ENCODE peak calls at places on chromosomes 4 and X, in seven cellular contexts. S is brain microvascular endothelial cell, Q is ovary, Y is fibroblast of villous mesenchyme, V is tibial nerve, O is fibroblast of lung, N is GM06990. C is an unnamed sample.

GRCh38 chrX:145751943-145752342 is 65.7 kb upstream of the SLITRK2 start:
- DNase-seq in N (no peak), S (peak), O (peak), Q (no peak), V (no peak), Y (no peak), C (peak)

GRCh38 chr4:47668810-47669408 is 169.0 kb downstream of the CORIN start:
- DNase-seq in O (peak), Q (no peak), N (peak), V (no peak), S (peak), Y (peak), C (peak)

GRCh38 chr4:152618971-152619370 is 60.8 kb downstream of the TMEM154 start:
- DNase-seq in Q (no peak), N (no peak), V (no peak), S (no peak), Y (no peak), O (no peak), C (no peak)

GRCh38 chrX:42129541-42129940 is 206.2 kb upstream of the CASK start:
- DNase-seq in S (no peak), Y (no peak), V (no peak), N (no peak), Q (no peak), O (no peak), C (no peak)

GRCh38 chrX:111284615-111285294 is 14.5 kb upstream of the CAPN6 start:
- DNase-seq in Y (no peak), S (no peak), O (no peak), N (no peak), V (no peak), Q (no peak), C (no peak)

GRCh38 chr4:152996101-152996500 is 60.0 kb downstream of the FHDC1 start:
- DNase-seq in Q (no peak), S (no peak), Y (no peak), O (no peak), V (no peak), N (no peak), C (no peak)

GRCh38 chrX:131801911-131802310 is 221.2 kb upstream of the STK26 start:
- DNase-seq in Q (no peak), N (no peak), O (no peak), V (no peak), S (no peak), Y (peak), C (no peak)

GRCh38 chrX:22093550-22093949 is 61.4 kb downstream of the PHEX start:
- DNase-seq in S (no peak), N (no peak), Q (no peak), Y (no peak), V (no peak), O (no peak), C (peak)

GRCh38 chr4:113881256-113881655 is 98.2 kb downstream of the ARSJ start:
- DNase-seq in V (no peak), Y (peak), Q (no peak), N (no peak), O (peak), S (peak), C (peak)

GRCh38 chr4:153573881-153574807 is 108.0 kb downstream of the TMEM131L start:
- DNase-seq in Q (peak), N (peak), O (peak), S (peak), Y (peak), V (peak), C (peak)

GRCh38 chrX:37652053-37652452 is 33.5 kb upstream of the XK start:
- DNase-seq in Q (no peak), Y (no peak), V (no peak), N (no peak), S (no peak), O (no peak), C (no peak)

GRCh38 chrX:37644381-37645305 is 40.9 kb upstream of the XK start:
- DNase-seq in O (no peak), Q (no peak), V (no peak), N (no peak), S (no peak), Y (no peak), C (no peak)

GRCh38 chrX:37646254-37646653 is 39.3 kb upstream of the XK start:
- DNase-seq in Q (no peak), S (no peak), O (no peak), V (no peak), Y (no peak), N (no peak), C (no peak)
- TF ChIP-seq CTCF in Q (no peak), S (no peak), O (no peak), V (no peak), Y (peak), N (peak), C (no peak)

GRCh38 chr4:110632506-110633357 is 9.9 kb upstream of the PITX2 start:
- DNase-seq in V (no peak), O (no peak), N (no peak), Y (peak), S (no peak), Q (no peak), C (no peak)
- H3K4me3 ChIP-seq in V (peak), O (no peak), N (no peak), Y (peak), S (no peak), Q (no peak), C (no peak)

GRCh38 chrX:87299563-87300160 is 217.9 kb upstream of the KLHL4 start:
- DNase-seq in O (peak), Y (peak), N (no peak), V (no peak), S (no peak), Q (no peak), C (peak)
- TF ChIP-seq CTCF in O (no peak), Y (peak), N (peak), V (no peak), S (peak), Q (no peak), C (peak)

DNA sequence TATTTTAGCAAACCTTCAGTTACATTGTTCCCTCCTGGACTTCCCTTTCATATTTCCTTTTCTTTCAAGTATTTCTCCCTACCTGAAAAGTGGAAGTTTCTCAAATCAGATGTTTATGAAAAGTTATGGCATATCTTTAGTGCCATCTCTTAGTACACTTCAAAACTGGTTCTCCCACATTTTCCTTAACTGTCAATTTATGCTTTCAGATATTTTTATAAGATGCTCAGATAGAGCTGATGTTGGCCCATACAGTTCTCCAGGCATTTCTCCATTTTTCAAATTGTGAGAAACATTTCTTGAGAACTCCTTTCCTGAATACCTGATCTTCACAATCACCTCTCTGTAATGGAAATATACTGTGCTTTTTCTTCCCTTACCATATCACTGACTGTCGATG is 32.5 kb upstream of the AP1AR start:
- DNase-seq in S (no peak), Y (no peak), N (no peak), Q (no peak), O (no peak), V (no peak), C (no peak)
- H3K4me3 ChIP-seq in S (no peak), Y (no peak), N (no peak), Q (no peak), O (no peak), V (no peak), C (no peak)

DNA sequence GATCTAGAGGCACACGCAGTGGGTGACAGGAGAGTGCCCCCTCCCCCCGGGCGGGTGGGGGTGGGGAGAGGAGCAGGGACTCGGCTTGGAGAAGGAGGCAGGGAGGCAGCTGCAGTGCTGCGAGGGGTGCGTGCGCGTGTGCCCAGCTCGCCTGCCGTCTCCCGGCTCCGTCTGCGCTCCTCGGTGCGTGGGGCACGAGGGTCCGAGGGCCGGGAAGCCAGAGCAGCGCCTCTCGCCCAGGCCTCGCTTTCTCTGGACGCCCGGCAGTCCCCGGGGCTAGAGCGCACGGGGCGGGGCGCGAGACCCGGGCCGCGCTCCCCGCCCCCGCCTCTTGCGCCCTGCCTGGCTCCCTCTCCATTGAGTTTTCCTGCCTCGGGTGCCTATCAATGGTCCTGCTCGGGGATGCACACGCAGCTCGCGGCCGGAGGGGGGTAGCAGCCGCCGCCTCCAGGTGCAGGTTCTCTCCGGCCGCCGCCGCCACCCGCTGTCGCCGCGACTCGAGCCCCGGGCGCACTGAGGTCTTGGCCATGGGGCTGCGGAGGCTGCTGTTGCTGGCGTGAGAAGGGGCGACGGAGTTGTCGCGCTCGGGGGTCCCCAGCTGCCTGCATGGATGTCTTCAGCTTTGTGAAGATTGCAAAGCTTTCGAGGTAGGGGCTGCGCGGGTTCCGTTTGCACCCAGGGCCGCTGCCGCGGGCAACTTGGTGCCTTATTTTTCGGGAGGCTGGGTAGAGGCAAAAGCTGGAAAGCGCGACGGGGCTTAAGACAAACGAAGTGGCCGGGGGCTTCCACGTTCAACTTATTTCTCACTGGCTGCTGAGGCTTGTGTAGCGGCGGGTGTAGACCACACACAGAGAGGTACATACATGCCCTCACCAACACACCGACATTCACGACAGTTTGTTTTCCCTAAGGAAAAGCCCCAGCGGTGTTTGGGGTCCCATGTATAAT is at the start of gene FRMPD4:
- DNase-seq in N (peak), Q (no peak), V (no peak), S (no peak), Y (peak), O (peak), C (peak)
- TF ChIP-seq CTCF in N (no peak), Q (no peak), V (no peak), S (peak), Y (peak), O (no peak), C (peak)

GRCh38 chr4:146453192-146453591 is 68.5 kb downstream of the SLC10A7 start:
- DNase-seq in V (no peak), Y (no peak), N (no peak), O (no peak), Q (no peak), S (no peak), C (no peak)

GRCh38 chr4:146446555-146446954 is 75.2 kb downstream of the SLC10A7 start:
- DNase-seq in Q (no peak), N (no peak), V (no peak), Y (no peak), O (no peak), S (no peak), C (no peak)

GRCh38 chr4:146445198-146446150 is 76.3 kb downstream of the SLC10A7 start:
- DNase-seq in S (no peak), Q (no peak), Y (no peak), N (no peak), O (no peak), V (no peak), C (no peak)

DNA sequence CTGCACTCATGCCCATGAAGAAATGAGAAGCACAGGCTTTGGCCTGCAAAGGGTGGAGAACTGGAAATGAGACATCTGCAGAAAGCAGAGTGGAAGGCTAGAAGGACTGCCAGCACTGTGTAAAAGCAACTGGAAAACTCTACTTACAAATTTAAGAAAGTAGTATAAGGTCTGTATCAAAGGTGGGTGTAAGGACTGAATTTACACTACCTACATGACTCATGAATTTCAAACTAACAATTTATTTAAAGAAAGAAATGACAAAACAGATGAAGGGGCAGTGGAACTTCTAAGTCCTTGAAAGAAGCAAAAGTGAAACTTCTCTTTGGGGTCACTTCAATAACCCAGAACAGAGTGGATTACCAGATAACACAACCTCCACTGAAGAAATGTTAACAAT is 71.2 kb downstream of the SLC10A7 start:
- DNase-seq in Q (no peak), N (peak), V (no peak), O (peak), Y (peak), S (no peak), C (peak)
- H3K4me3 ChIP-seq in Q (no peak), N (no peak), V (no peak), O (no peak), Y (peak), S (no peak), C (no peak)

C was measured in fibroblast of pulmonary artery.